ENCODE peak calls at places on chromosomes 7 and 10, in eight cellular contexts. W, P, Q, B, X, J, O and A are unnamed samples.

GRCh38 chr10:3773465-3774017 is 11.5 kb downstream of the KLF6 start:
- DNase-seq in W (no peak), P (peak), Q (no peak), B (no peak), X (no peak), J (no peak), O (peak), A (peak)

GRCh38 chr10:113473851-113474250 is 79.0 kb upstream of the HABP2 start:
- DNase-seq in W (no peak), P (peak), Q (no peak), B (peak), X (no peak), J (no peak), O (peak), A (no peak)

GRCh38 chr10:121910673-121911420 is 17.0 kb downstream of the ATE1 start:
- DNase-seq in W (no peak), P (peak), Q (no peak), B (peak), X (no peak), J (no peak), O (peak), A (peak)

GRCh38 chr7:143390098-143390772 is 9.1 kb downstream of the ZYX start:
- DNase-seq in W (no peak), P (no peak), Q (no peak), B (no peak), X (no peak), J (no peak), O (no peak), A (no peak)

GRCh38 chr7:6221340-6222319 is 50.8 kb downstream of the CYTH3 start:
- DNase-seq in W (no peak), P (peak), Q (no peak), B (no peak), X (no peak), J (no peak), O (peak), A (peak)

GRCh38 chr7:130888017-130888371 is 154.0 kb upstream of the KLF14 start:
- DNase-seq in W (no peak), P (no peak), Q (no peak), B (no peak), X (no peak), J (no peak), O (peak), A (no peak)

GRCh38 chr7:85135931-85136330 is 50.9 kb downstream of the SEMA3D start:
- DNase-seq in W (no peak), P (peak), Q (no peak), B (peak), X (no peak), J (no peak), O (peak), A (peak)

GRCh38 chr7:151380199-151381082 is 29.4 kb downstream of the WDR86 start:
- DNase-seq in W (no peak), P (no peak), Q (no peak), B (no peak), X (no peak), J (no peak), O (no peak), A (no peak)

GRCh38 chr10:102537367-102537766 is 33.6 kb downstream of the SUFU start:
- DNase-seq in W (no peak), P (no peak), Q (no peak), B (no peak), X (no peak), J (peak), O (no peak), A (no peak)

GRCh38 chr10:6082496-6083395 is 6.1 kb upstream of the RBM17 start:
- DNase-seq in W (no peak), P (no peak), Q (no peak), B (no peak), X (no peak), J (no peak), O (no peak), A (no peak)

GRCh38 chr7:137003071-137003470 is 134.6 kb downstream of the CHRM2 start:
- DNase-seq in W (no peak), P (no peak), Q (no peak), B (no peak), X (no peak), J (no peak), O (no peak), A (no peak)

GRCh38 chr10:99917963-99918825 is 91.6 kb downstream of the DNMBP start:
- DNase-seq in W (no peak), P (peak), Q (no peak), B (no peak), X (no peak), J (no peak), O (no peak), A (peak)

GRCh38 chr7:140673770-140674155 is 1.0 kb downstream of the ADCK2 start:
- DNase-seq in W (peak), P (no peak), Q (no peak), B (no peak), X (no peak), J (no peak), O (no peak), A (no peak)

GRCh38 chr7:92799446-92800211 is 36.7 kb downstream of the CDK6 start:
- DNase-seq in W (no peak), P (no peak), Q (no peak), B (no peak), X (no peak), J (no peak), O (no peak), A (no peak)

GRCh38 chr10:61943699-61944444 is 42.4 kb downstream of the ARID5B start:
- DNase-seq in W (no peak), P (peak), Q (no peak), B (peak), X (peak), J (peak), O (peak), A (peak)

GRCh38 chr10:117259279-117259678 is 18.4 kb downstream of the SLC18A2 start:
- DNase-seq in W (no peak), P (no peak), Q (no peak), B (no peak), X (no peak), J (no peak), O (no peak), A (no peak)

GRCh38 chr7:128104109-128104742 is 73.0 kb upstream of the LRRC4 start:
- DNase-seq in W (no peak), P (no peak), Q (no peak), B (no peak), X (no peak), J (no peak), O (no peak), A (no peak)

GRCh38 chr10:93462881-93463280 is 19.3 kb downstream of the MYOF start:
- DNase-seq in W (no peak), P (peak), Q (no peak), B (no peak), X (no peak), J (peak), O (peak), A (peak)

GRCh38 chr10:98444314-98445006 is 2.3 kb downstream of the HPS1 start:
- DNase-seq in W (no peak), P (no peak), Q (no peak), B (no peak), X (no peak), J (no peak), O (no peak), A (no peak)

GRCh38 chr7:113774182-113774807 is 144.5 kb downstream of the PPP1R3A start:
- DNase-seq in W (peak), P (peak), Q (no peak), B (peak), X (peak), J (no peak), O (peak), A (peak)

GRCh38 chr10:75542902-75543301 is 111.5 kb downstream of the LRMDA start:
- DNase-seq in W (no peak), P (peak), Q (no peak), B (no peak), X (no peak), J (no peak), O (no peak), A (peak)